ENCODE peak calls at places on chromosomes 12 and 14, in five cellular contexts. V is WTC11; S is astrocyte of the spinal cord; N is dorsolateral prefrontal cortex; A is activated CD8-positive, alpha-beta T cell treated with anti-CD3 and anti-CD28 coated beads for 36 hours. E is an unnamed sample.
A peak's percentile ranks its signal among the peaks of the same experiment; 100 is the strongest.

GRCh38 chr12:42145197-42145549 is 499 bp upstream of the GXYLT1 start:
- DNase-seq in V (no peak), S (no peak), N (no peak), A (peak; percentile 6), E (no peak)

GRCh38 chr12:102567031-102567985 is 86.9 kb upstream of the IGF1 start:
- DNase-seq in V (no peak), S (peak; percentile 69), N (no peak), A (no peak), E (no peak)

GRCh38 chr14:50363734-50364113 is 33.0 kb downstream of the CDKL1 start:
- DNase-seq in V (no peak), S (no peak), N (no peak), A (peak; percentile 65), E (peak; percentile 64)

GRCh38 chr12:69007858-69008314 is 74.9 kb upstream of the CPM start:
- DNase-seq in V (no peak), S (peak; percentile 10), N (no peak), A (no peak), E (no peak)

GRCh38 chr14:79279645-79280399 is 931.5 kb downstream of the DIO2 start:
- DNase-seq in V (peak; percentile 15), S (no peak), N (no peak), A (no peak), E (no peak)

GRCh38 chr12:24945822-24946221 is 3.1 kb downstream of the BCAT1 start:
- DNase-seq in V (no peak), S (no peak), N (no peak), A (no peak), E (no peak)

GRCh38 chr12:29088611-29089219 is 60.4 kb upstream of the FAR2 start:
- DNase-seq in V (no peak), S (peak; percentile 26), N (no peak), A (no peak), E (peak; percentile 17)

GRCh38 chr14:60064491-60065072 is 27.1 kb upstream of the PCNX4 start:
- DNase-seq in V (no peak), S (peak; percentile 43), N (no peak), A (no peak), E (peak; percentile 39)

GRCh38 chr12:70835948-70836347 is 84.6 kb downstream of the PTPRR start:
- DNase-seq in V (no peak), S (no peak), N (no peak), A (no peak), E (no peak)

GRCh38 chr14:85247071-85247470 is 282.9 kb upstream of the FLRT2 start:
- DNase-seq in V (no peak), S (no peak), N (no peak), A (no peak), E (no peak)

GRCh38 chr12:29148065-29148957 is 767 bp upstream of the FAR2 start:
- DNase-seq in V (peak; percentile 12), S (peak; percentile 22), N (peak; percentile 29), A (peak; percentile 32), E (peak; percentile 53)

GRCh38 chr12:10722502-10722904 is 620 bp downstream of the YBX3 start:
- DNase-seq in V (no peak), S (peak; percentile 67), N (no peak), A (peak; percentile 67), E (peak; percentile 78)

GRCh38 chr12:56336361-56337167 is 2.1 kb upstream of the IL23A start:
- DNase-seq in V (no peak), S (no peak), N (no peak), A (no peak), E (no peak)

GRCh38 chr12:39906237-39906636 is 199.6 kb downstream of the SLC2A13 start:
- DNase-seq in V (no peak), S (no peak), N (no peak), A (no peak), E (no peak)

GRCh38 chr14:105974902-105975301 is 448.5 kb downstream of the TMEM121 start:
- DNase-seq in V (no peak), S (no peak), N (no peak), A (peak; percentile 95), E (peak; percentile 35)

GRCh38 chr14:75476274-75476995 is 45.8 kb upstream of the BATF start:
- DNase-seq in V (peak; percentile 44), S (no peak), N (peak; percentile 50), A (no peak), E (no peak)

GRCh38 chr12:50017047-50017446 is 8.2 kb downstream of the RACGAP1 start:
- DNase-seq in V (no peak), S (peak; percentile 86), N (peak; percentile 76), A (no peak), E (no peak)

GRCh38 chr14:99772371-99773283 is 20.6 kb upstream of the EML1 start:
- DNase-seq in V (no peak), S (no peak), N (no peak), A (no peak), E (no peak)

GRCh38 chr12:132187646-132188450 is 43.6 kb downstream of the NOC4L start:
- DNase-seq in V (no peak), S (no peak), N (no peak), A (no peak), E (no peak)

GRCh38 chr12:104805186-104805585 is 152.9 kb downstream of the SLC41A2 start:
- DNase-seq in V (no peak), S (peak; percentile 85), N (no peak), A (no peak), E (no peak)

GRCh38 chr14:21069388-21070082 is 569 bp upstream of the ARHGEF40 start:
- DNase-seq in V (peak; percentile 71), S (peak; percentile 41), N (peak; percentile 59), A (no peak), E (peak; percentile 38)

GRCh38 chr14:88516742-88517418 is 37.9 kb downstream of the PTPN21 start:
- DNase-seq in V (no peak), S (no peak), N (no peak), A (no peak), E (no peak)

GRCh38 chr12:121953695-121954094 is 35.3 kb downstream of the CFAP251 start:
- DNase-seq in V (no peak), S (no peak), N (no peak), A (no peak), E (no peak)

GRCh38 chr14:43471595-43471994 is 1035.5 kb downstream of the FSCB start:
- DNase-seq in V (no peak), S (no peak), N (no peak), A (no peak), E (no peak)

GRCh38 chr12:49944046-49944445 is 6.5 kb upstream of the AQP2 start:
- DNase-seq in V (no peak), S (no peak), N (no peak), A (no peak), E (no peak)

GRCh38 chr12:55839345-55840140 is 3.2 kb downstream of the MMP19 start:
- DNase-seq in V (no peak), S (no peak), N (no peak), A (no peak), E (no peak)

GRCh38 chr14:99663716-99664635 is 19.0 kb downstream of the HHIPL1 start:
- DNase-seq in V (peak; percentile 70), S (no peak), N (no peak), A (no peak), E (no peak)

GRCh38 chr12:71338933-71339332 is 100.7 kb upstream of the LGR5 start:
- DNase-seq in V (no peak), S (no peak), N (no peak), A (no peak), E (no peak)

GRCh38 chr12:71752887-71753286 is 1.8 kb upstream of the RAB21 start:
- DNase-seq in V (no peak), S (no peak), N (no peak), A (no peak), E (no peak)

GRCh38 chr12:106311139-106311538 is 8.6 kb downstream of the TCP11L2 start:
- DNase-seq in V (no peak), S (no peak), N (no peak), A (no peak), E (no peak)

GRCh38 chr12:123250471-123251383 is 17.5 kb downstream of the MTRFR start:
- DNase-seq in V (peak; percentile 31), S (no peak), N (no peak), A (no peak), E (no peak)

DNA sequence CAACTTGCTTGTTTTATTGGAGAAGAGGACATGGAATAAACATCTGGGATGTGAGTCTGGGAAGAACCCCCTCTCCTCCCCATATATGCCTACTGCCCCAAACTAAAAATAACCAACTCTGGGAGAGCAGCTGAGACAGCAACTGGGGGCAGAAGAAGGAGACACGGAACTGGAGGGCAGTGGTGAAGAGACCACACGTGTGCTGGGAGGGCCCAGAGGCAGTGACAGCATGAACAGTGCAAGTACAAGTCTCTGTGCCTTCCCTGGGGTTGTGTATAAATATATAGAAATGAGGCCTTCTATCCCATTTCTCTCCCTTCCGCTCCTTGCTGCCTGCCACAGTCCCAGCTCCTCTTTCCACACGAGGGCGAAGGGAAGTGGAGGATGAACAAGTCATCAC is 4.0 kb upstream of the KRT73 start:
- DNase-seq in V (no peak), S (no peak), N (no peak), A (no peak), E (no peak)
- TF ChIP-seq CTCF in V (no peak), S (no peak), N (no peak), A (no peak), E (no peak)

GRCh38 chr14:94521375-94522114 is 12.3 kb upstream of the SERPINA12 start:
- DNase-seq in V (no peak), S (no peak), N (no peak), A (no peak), E (no peak)
- TF ChIP-seq CTCF in V (no peak), S (no peak), N (no peak), A (no peak), E (no peak)

DNA sequence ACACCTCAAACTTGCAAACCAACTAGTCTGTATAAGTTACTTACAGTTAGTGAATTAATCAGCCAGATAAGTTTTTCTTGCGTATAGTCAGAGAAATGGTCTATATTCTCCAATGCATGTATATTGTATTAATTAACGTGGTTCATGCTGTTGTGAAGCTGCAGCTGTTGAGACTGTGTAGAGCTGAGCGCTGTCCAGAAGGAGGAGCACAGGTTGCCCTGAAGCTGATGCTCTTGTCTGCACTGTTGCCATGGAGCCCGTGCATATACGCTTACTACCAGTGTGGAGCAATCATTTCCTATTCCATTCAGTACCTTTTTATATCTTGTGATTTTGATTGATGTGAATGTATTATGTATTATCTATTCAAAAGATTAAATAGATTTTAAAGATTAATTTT is 74.3 kb upstream of the ARID2 start:
- DNase-seq in V (no peak), S (no peak), N (no peak), A (peak; percentile 73), E (no peak)
- TF ChIP-seq CTCF in V (no peak), S (no peak), N (no peak), A (peak; percentile 32), E (no peak)

GRCh38 chr14:62162998-62163589 is 400.9 kb downstream of the SNAPC1 start:
- DNase-seq in V (peak; percentile 21), S (peak; percentile 53), N (peak; percentile 20), A (peak; percentile 5), E (peak; percentile 36)
- TF ChIP-seq CTCF in V (peak; percentile 44), S (peak; percentile 90), N (peak; percentile 80), A (peak; percentile 74), E (peak; percentile 78)